ENCODE peak calls at places on chromosomes 1 and 21, in eight cellular contexts. One of them, this sample, is unnamed.

GRCh38 chr1:55584521-55585401 is 369.6 kb upstream of the USP24 start:
- DNase-seq in IMR-90: peak; percentile 44
- DNase-seq in K562: no peak
- DNase-seq in CD8-positive, alpha-beta memory T cell: no peak
- DNase-seq in CD4-positive, alpha-beta T cell: no peak
- DNase-seq in breast epithelium: no peak
- DNase-seq in psoas muscle: no peak
- DNase-seq in H9: no peak
- DNase-seq in this sample: no peak

GRCh38 chr21:17003221-17003620 is 509.6 kb upstream of the CXADR start:
- DNase-seq in IMR-90: peak; percentile 61
- DNase-seq in K562: no peak
- DNase-seq in CD8-positive, alpha-beta memory T cell: no peak
- DNase-seq in CD4-positive, alpha-beta T cell: no peak
- DNase-seq in breast epithelium: no peak
- DNase-seq in psoas muscle: no peak
- DNase-seq in H9: no peak
- DNase-seq in this sample: no peak

GRCh38 chr21:32096411-32096810 is 182.4 kb downstream of the MIS18A start:
- DNase-seq in IMR-90: no peak
- DNase-seq in K562: peak; percentile 54
- DNase-seq in CD8-positive, alpha-beta memory T cell: no peak
- DNase-seq in CD4-positive, alpha-beta T cell: no peak
- DNase-seq in breast epithelium: no peak
- DNase-seq in psoas muscle: no peak
- DNase-seq in H9: peak; percentile 68
- DNase-seq in this sample: no peak

GRCh38 chr1:53574621-53575020 is 115.4 kb downstream of the DMRTB1 start:
- DNase-seq in IMR-90: no peak
- DNase-seq in K562: no peak
- DNase-seq in CD8-positive, alpha-beta memory T cell: no peak
- DNase-seq in CD4-positive, alpha-beta T cell: no peak
- DNase-seq in breast epithelium: peak; percentile 20
- DNase-seq in psoas muscle: no peak
- DNase-seq in H9: no peak
- DNase-seq in this sample: no peak

GRCh38 chr1:87327362-87328120 is 1.1 kb upstream of the LMO4 start:
- DNase-seq in IMR-90: no peak
- DNase-seq in K562: no peak
- DNase-seq in CD8-positive, alpha-beta memory T cell: no peak
- DNase-seq in CD4-positive, alpha-beta T cell: no peak
- DNase-seq in breast epithelium: no peak
- DNase-seq in psoas muscle: no peak
- DNase-seq in H9: no peak
- DNase-seq in this sample: no peak

GRCh38 chr1:47569681-47570470 is 132.0 kb downstream of the FOXD2 start:
- DNase-seq in IMR-90: peak; percentile 91
- DNase-seq in K562: peak; percentile 24
- DNase-seq in CD8-positive, alpha-beta memory T cell: no peak
- DNase-seq in CD4-positive, alpha-beta T cell: no peak
- DNase-seq in breast epithelium: no peak
- DNase-seq in psoas muscle: no peak
- DNase-seq in H9: peak; percentile 73
- DNase-seq in this sample: no peak

GRCh38 chr1:107704911-107705310 is 260.1 kb downstream of the VAV3 start:
- DNase-seq in IMR-90: peak; percentile 4
- DNase-seq in K562: no peak
- DNase-seq in CD8-positive, alpha-beta memory T cell: no peak
- DNase-seq in CD4-positive, alpha-beta T cell: no peak
- DNase-seq in breast epithelium: no peak
- DNase-seq in psoas muscle: no peak
- DNase-seq in H9: no peak
- DNase-seq in this sample: no peak

GRCh38 chr1:224301391-224301790 is 28.6 kb downstream of the NVL start:
- DNase-seq in IMR-90: no peak
- DNase-seq in K562: no peak
- DNase-seq in CD8-positive, alpha-beta memory T cell: no peak
- DNase-seq in CD4-positive, alpha-beta T cell: no peak
- DNase-seq in breast epithelium: no peak
- DNase-seq in psoas muscle: no peak
- DNase-seq in H9: no peak
- DNase-seq in this sample: no peak

GRCh38 chr1:94768046-94768445 is 52.1 kb upstream of the SLC44A3 start:
- DNase-seq in IMR-90: no peak
- DNase-seq in K562: no peak
- DNase-seq in CD8-positive, alpha-beta memory T cell: no peak
- DNase-seq in CD4-positive, alpha-beta T cell: no peak
- DNase-seq in breast epithelium: no peak
- DNase-seq in psoas muscle: no peak
- DNase-seq in H9: no peak
- DNase-seq in this sample: no peak

GRCh38 chr1:157390646-157391045 is 161.7 kb downstream of the FCRL5 start:
- DNase-seq in IMR-90: peak; percentile 30
- DNase-seq in K562: no peak
- DNase-seq in CD8-positive, alpha-beta memory T cell: no peak
- DNase-seq in CD4-positive, alpha-beta T cell: no peak
- DNase-seq in breast epithelium: no peak
- DNase-seq in psoas muscle: no peak
- DNase-seq in H9: no peak
- DNase-seq in this sample: no peak

GRCh38 chr21:40054403-40054802 is 187.2 kb downstream of the PCP4 start:
- DNase-seq in IMR-90: no peak
- DNase-seq in K562: no peak
- DNase-seq in CD8-positive, alpha-beta memory T cell: no peak
- DNase-seq in CD4-positive, alpha-beta T cell: no peak
- DNase-seq in breast epithelium: peak; percentile 81
- DNase-seq in psoas muscle: no peak
- DNase-seq in H9: no peak
- DNase-seq in this sample: no peak

GRCh38 chr1:147211577-147211976 is 13.6 kb downstream of the FMO5 start:
- DNase-seq in IMR-90: no peak
- DNase-seq in K562: no peak
- DNase-seq in CD8-positive, alpha-beta memory T cell: no peak
- DNase-seq in CD4-positive, alpha-beta T cell: no peak
- DNase-seq in breast epithelium: no peak
- DNase-seq in psoas muscle: no peak
- DNase-seq in H9: no peak
- DNase-seq in this sample: no peak

GRCh38 chr1:9248341-9249262 is 14.0 kb downstream of the H6PD start:
- DNase-seq in IMR-90: no peak
- DNase-seq in K562: no peak
- DNase-seq in CD8-positive, alpha-beta memory T cell: no peak
- DNase-seq in CD4-positive, alpha-beta T cell: no peak
- DNase-seq in breast epithelium: no peak
- DNase-seq in psoas muscle: no peak
- DNase-seq in H9: no peak
- DNase-seq in this sample: peak; percentile 49

GRCh38 chr1:9245661-9246060 is 11.1 kb downstream of the H6PD start:
- DNase-seq in IMR-90: no peak
- DNase-seq in K562: no peak
- DNase-seq in CD8-positive, alpha-beta memory T cell: no peak
- DNase-seq in CD4-positive, alpha-beta T cell: no peak
- DNase-seq in breast epithelium: no peak
- DNase-seq in psoas muscle: no peak
- DNase-seq in H9: no peak
- DNase-seq in this sample: no peak

GRCh38 chr1:9246215-9246614 is 11.6 kb downstream of the H6PD start:
- DNase-seq in IMR-90: no peak
- DNase-seq in K562: no peak
- DNase-seq in CD8-positive, alpha-beta memory T cell: no peak
- DNase-seq in CD4-positive, alpha-beta T cell: no peak
- DNase-seq in breast epithelium: no peak
- DNase-seq in psoas muscle: peak; percentile 47
- DNase-seq in H9: no peak
- DNase-seq in this sample: no peak

GRCh38 chr1:9247894-9248293 is 13.3 kb downstream of the H6PD start:
- DNase-seq in IMR-90: no peak
- DNase-seq in K562: no peak
- DNase-seq in CD8-positive, alpha-beta memory T cell: no peak
- DNase-seq in CD4-positive, alpha-beta T cell: no peak
- DNase-seq in breast epithelium: no peak
- DNase-seq in psoas muscle: peak; percentile 79
- DNase-seq in H9: no peak
- DNase-seq in this sample: peak; percentile 60

DNA sequence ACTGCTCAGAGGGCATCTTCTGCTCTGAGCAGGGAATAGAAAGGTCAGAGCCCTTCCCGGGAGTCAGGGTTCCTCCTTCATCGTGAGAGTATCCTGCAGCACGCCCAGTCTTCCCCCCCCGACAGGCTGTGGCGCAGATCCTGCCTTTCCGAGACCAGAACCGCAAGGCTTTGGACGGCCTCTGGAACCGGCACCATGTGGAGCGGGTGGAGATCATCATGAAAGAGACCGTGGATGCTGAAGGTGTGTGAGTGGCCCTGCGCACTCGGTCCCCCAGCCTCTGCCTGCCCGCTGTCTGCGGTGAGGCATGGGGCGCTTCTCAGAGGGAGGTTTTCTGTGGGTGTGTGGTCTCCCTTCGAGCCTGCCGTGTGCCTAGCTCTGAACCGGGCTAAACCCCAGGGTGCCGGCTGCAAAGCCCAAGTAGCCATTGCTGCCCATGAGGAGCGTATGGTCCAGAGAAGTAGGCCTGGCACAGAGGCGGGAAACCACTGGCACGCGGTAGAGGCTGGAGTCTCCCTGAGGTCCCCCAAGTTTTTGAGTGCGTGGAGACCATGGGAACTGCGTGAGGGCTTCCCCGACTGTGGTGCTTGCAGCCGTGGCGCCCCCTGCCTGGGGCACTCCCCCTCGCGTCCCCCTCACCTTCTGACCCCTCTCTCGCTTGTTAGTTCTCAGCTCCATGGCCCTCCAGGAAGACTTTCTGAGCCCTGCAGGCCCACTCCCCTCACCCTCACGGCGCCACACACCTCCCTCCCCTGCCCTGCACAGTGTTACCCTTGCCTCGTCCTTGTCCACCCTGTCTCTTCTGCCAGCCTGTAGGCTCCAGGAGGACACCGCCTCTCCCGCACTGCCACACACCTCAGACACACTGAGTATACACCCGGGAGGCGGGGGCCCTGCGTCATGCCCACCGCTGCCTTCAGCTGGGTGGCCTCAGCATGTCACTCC is 12.5 kb downstream of the H6PD start:
- DNase-seq in IMR-90: no peak
- DNase-seq in K562: no peak
- DNase-seq in CD8-positive, alpha-beta memory T cell: no peak
- DNase-seq in CD4-positive, alpha-beta T cell: no peak
- DNase-seq in breast epithelium: no peak
- DNase-seq in psoas muscle: peak; percentile 62
- DNase-seq in H9: no peak
- DNase-seq in this sample: no peak
- H3K27ac ChIP-seq in IMR-90: no peak overlapping the region
- H3K27ac ChIP-seq in K562: no peak overlapping the region
- H3K27ac ChIP-seq in CD8-positive, alpha-beta memory T cell: no peak overlapping the region
- H3K27ac ChIP-seq in CD4-positive, alpha-beta T cell: no peak overlapping the region
- H3K27ac ChIP-seq in breast epithelium: no peak overlapping the region
- H3K27ac ChIP-seq in psoas muscle: peak overlapping the region; percentile 90
- H3K27ac ChIP-seq in H9: no peak overlapping the region
- H3K27ac ChIP-seq in this sample: peak overlapping the region; percentile 85

DNA sequence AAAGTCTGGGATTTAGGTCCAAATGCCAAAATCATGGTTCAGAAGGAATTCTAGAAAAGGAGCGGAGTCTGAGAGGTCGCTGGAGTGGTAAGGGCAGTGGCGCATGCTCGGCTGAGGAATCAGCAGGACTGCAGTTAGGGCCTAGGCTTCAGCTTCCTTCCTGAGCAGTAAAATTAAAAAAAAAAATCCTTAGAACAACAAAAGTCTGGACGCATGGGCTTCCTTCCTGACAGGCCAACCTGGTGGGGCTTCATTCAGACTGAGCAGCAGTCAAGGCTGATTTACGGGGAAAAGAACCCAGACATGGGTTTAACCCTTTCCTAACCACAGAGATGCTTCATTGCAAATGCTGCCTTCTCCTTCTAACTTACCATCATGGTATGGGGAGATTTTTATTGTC is 17.1 kb downstream of the RNF220 start:
- DNase-seq in IMR-90: no peak
- DNase-seq in K562: no peak
- DNase-seq in CD8-positive, alpha-beta memory T cell: no peak
- DNase-seq in CD4-positive, alpha-beta T cell: no peak
- DNase-seq in breast epithelium: no peak
- DNase-seq in psoas muscle: no peak
- DNase-seq in H9: no peak
- DNase-seq in this sample: no peak
- H3K27ac ChIP-seq in IMR-90: no peak overlapping the region
- H3K27ac ChIP-seq in K562: no peak overlapping the region
- H3K27ac ChIP-seq in CD8-positive, alpha-beta memory T cell: no peak overlapping the region
- H3K27ac ChIP-seq in CD4-positive, alpha-beta T cell: no peak overlapping the region
- H3K27ac ChIP-seq in breast epithelium: no peak overlapping the region
- H3K27ac ChIP-seq in psoas muscle: no peak overlapping the region
- H3K27ac ChIP-seq in H9: no peak overlapping the region
- H3K27ac ChIP-seq in this sample: peak overlapping the region; percentile 30

GRCh38 chr1:56808385-56808784 is 10.8 kb downstream of the FYB2 start:
- DNase-seq in IMR-90: no peak
- DNase-seq in K562: no peak
- DNase-seq in CD8-positive, alpha-beta memory T cell: no peak
- DNase-seq in CD4-positive, alpha-beta T cell: no peak
- DNase-seq in breast epithelium: no peak
- DNase-seq in psoas muscle: no peak
- DNase-seq in H9: no peak
- DNase-seq in this sample: no peak

GRCh38 chr1:56803561-56804156 is 15.5 kb downstream of the FYB2 start:
- DNase-seq in IMR-90: peak; percentile 10
- DNase-seq in K562: peak; percentile 41
- DNase-seq in CD8-positive, alpha-beta memory T cell: no peak
- DNase-seq in CD4-positive, alpha-beta T cell: no peak
- DNase-seq in breast epithelium: no peak
- DNase-seq in psoas muscle: no peak
- DNase-seq in H9: peak; percentile 70
- DNase-seq in this sample: no peak

GRCh38 chr1:56811331-56811730 is 7.9 kb downstream of the FYB2 start:
- DNase-seq in IMR-90: no peak
- DNase-seq in K562: no peak
- DNase-seq in CD8-positive, alpha-beta memory T cell: no peak
- DNase-seq in CD4-positive, alpha-beta T cell: no peak
- DNase-seq in breast epithelium: no peak
- DNase-seq in psoas muscle: no peak
- DNase-seq in H9: no peak
- DNase-seq in this sample: no peak

DNA sequence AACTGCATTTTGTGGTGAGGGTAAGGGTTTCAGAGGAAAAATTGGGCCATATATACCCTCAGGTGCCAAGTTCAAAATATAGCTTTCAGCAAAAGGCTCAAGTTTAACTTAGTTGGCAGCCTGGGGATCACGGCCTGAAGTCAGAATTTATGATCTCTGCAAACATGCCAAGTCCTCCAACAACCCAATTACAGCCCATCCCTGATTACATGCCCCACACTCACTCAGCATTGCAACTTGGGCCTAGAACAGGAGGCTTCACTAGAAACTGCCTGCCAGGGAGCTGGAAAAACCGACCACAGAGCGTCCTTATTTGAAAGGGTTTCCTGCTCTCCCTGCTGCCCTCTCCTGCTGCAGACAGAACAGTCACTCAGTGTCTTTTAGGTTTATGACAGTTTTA is 12.4 kb downstream of the FYB2 start:
- DNase-seq in IMR-90: no peak
- DNase-seq in K562: no peak
- DNase-seq in CD8-positive, alpha-beta memory T cell: no peak
- DNase-seq in CD4-positive, alpha-beta T cell: no peak
- DNase-seq in breast epithelium: no peak
- DNase-seq in psoas muscle: no peak
- DNase-seq in H9: no peak
- DNase-seq in this sample: no peak
- H3K27ac ChIP-seq in IMR-90: no peak overlapping the region
- H3K27ac ChIP-seq in K562: no peak overlapping the region
- H3K27ac ChIP-seq in CD8-positive, alpha-beta memory T cell: no peak overlapping the region
- H3K27ac ChIP-seq in CD4-positive, alpha-beta T cell: no peak overlapping the region
- H3K27ac ChIP-seq in breast epithelium: no peak overlapping the region
- H3K27ac ChIP-seq in psoas muscle: peak overlapping the region; percentile 25
- H3K27ac ChIP-seq in H9: no peak overlapping the region
- H3K27ac ChIP-seq in this sample: no peak overlapping the region

GRCh38 chr1:165376811-165377153 is 20.3 kb upstream of the LMX1A start:
- DNase-seq in IMR-90: no peak
- DNase-seq in K562: no peak
- DNase-seq in CD8-positive, alpha-beta memory T cell: no peak
- DNase-seq in CD4-positive, alpha-beta T cell: no peak
- DNase-seq in breast epithelium: no peak
- DNase-seq in psoas muscle: no peak
- DNase-seq in H9: no peak
- DNase-seq in this sample: no peak
- H3K27ac ChIP-seq in IMR-90: no peak overlapping the region
- H3K27ac ChIP-seq in K562: no peak overlapping the region
- H3K27ac ChIP-seq in CD8-positive, alpha-beta memory T cell: no peak overlapping the region
- H3K27ac ChIP-seq in CD4-positive, alpha-beta T cell: no peak overlapping the region
- H3K27ac ChIP-seq in breast epithelium: peak overlapping the region; percentile 95
- H3K27ac ChIP-seq in psoas muscle: peak overlapping the region; percentile 73
- H3K27ac ChIP-seq in H9: no peak overlapping the region
- H3K27ac ChIP-seq in this sample: no peak overlapping the region

This sample was measured in substantia nigra.